ENCODE peak calls at places on chromosomes 2 and 18, in eight cellular contexts. One of them, this sample, is unnamed.

GRCh38 chr2:156083707-156084494 is 248.6 kb downstream of the NR4A2 start:
- DNase-seq in kidney epithelial cell: peak
- DNase-seq in fibroblast of villous mesenchyme: no peak
- DNase-seq in testis: peak
- DNase-seq in fibroblast of mammary gland: peak
- DNase-seq in BJ: no peak
- DNase-seq in GM06990: no peak
- DNase-seq in right atrium auricular region: no peak
- DNase-seq in this sample: peak

GRCh38 chr18:21277578-21277977 is 35.5 kb downstream of the GREB1L start:
- DNase-seq in kidney epithelial cell: no peak
- DNase-seq in fibroblast of villous mesenchyme: no peak
- DNase-seq in testis: no peak
- DNase-seq in fibroblast of mammary gland: no peak
- DNase-seq in BJ: no peak
- DNase-seq in GM06990: no peak
- DNase-seq in right atrium auricular region: no peak
- DNase-seq in this sample: no peak

GRCh38 chr2:158583923-158584322 is 127.2 kb downstream of the PKP4 start:
- DNase-seq in kidney epithelial cell: no peak
- DNase-seq in fibroblast of villous mesenchyme: no peak
- DNase-seq in testis: no peak
- DNase-seq in fibroblast of mammary gland: no peak
- DNase-seq in BJ: no peak
- DNase-seq in GM06990: no peak
- DNase-seq in right atrium auricular region: no peak
- DNase-seq in this sample: no peak

GRCh38 chr18:55781481-55781957 is 193.5 kb upstream of the TCF4 start:
- DNase-seq in kidney epithelial cell: no peak
- DNase-seq in fibroblast of villous mesenchyme: peak
- DNase-seq in testis: peak
- DNase-seq in fibroblast of mammary gland: peak
- DNase-seq in BJ: no peak
- DNase-seq in GM06990: no peak
- DNase-seq in right atrium auricular region: peak
- DNase-seq in this sample: peak

GRCh38 chr18:9001209-9001608 is 101.3 kb upstream of the NDUFV2 start:
- DNase-seq in kidney epithelial cell: no peak
- DNase-seq in fibroblast of villous mesenchyme: no peak
- DNase-seq in testis: no peak
- DNase-seq in fibroblast of mammary gland: no peak
- DNase-seq in BJ: no peak
- DNase-seq in GM06990: no peak
- DNase-seq in right atrium auricular region: no peak
- DNase-seq in this sample: peak

GRCh38 chr2:55056024-55056521 is 5.8 kb upstream of the RTN4 start:
- DNase-seq in kidney epithelial cell: no peak
- DNase-seq in fibroblast of villous mesenchyme: peak
- DNase-seq in testis: no peak
- DNase-seq in fibroblast of mammary gland: peak
- DNase-seq in BJ: no peak
- DNase-seq in GM06990: no peak
- DNase-seq in right atrium auricular region: no peak
- DNase-seq in this sample: no peak

GRCh38 chr2:162731917-162732804 is 106.4 kb downstream of the KCNH7 start:
- DNase-seq in kidney epithelial cell: no peak
- DNase-seq in fibroblast of villous mesenchyme: no peak
- DNase-seq in testis: no peak
- DNase-seq in fibroblast of mammary gland: no peak
- DNase-seq in BJ: no peak
- DNase-seq in GM06990: peak
- DNase-seq in right atrium auricular region: no peak
- DNase-seq in this sample: no peak

GRCh38 chr2:112621792-112622527 is 23.8 kb upstream of the SLC20A1 start:
- DNase-seq in kidney epithelial cell: no peak
- DNase-seq in fibroblast of villous mesenchyme: peak
- DNase-seq in testis: no peak
- DNase-seq in fibroblast of mammary gland: peak
- DNase-seq in BJ: peak
- DNase-seq in GM06990: no peak
- DNase-seq in right atrium auricular region: no peak
- DNase-seq in this sample: peak

GRCh38 chr2:27960237-27960912 is 69.8 kb downstream of the BABAM2 start:
- DNase-seq in kidney epithelial cell: peak
- DNase-seq in fibroblast of villous mesenchyme: peak
- DNase-seq in testis: no peak
- DNase-seq in fibroblast of mammary gland: peak
- DNase-seq in BJ: peak
- DNase-seq in GM06990: no peak
- DNase-seq in right atrium auricular region: no peak
- DNase-seq in this sample: peak

GRCh38 chr18:46010676-46011075 is 43.5 kb upstream of the EPG5 start:
- DNase-seq in kidney epithelial cell: no peak
- DNase-seq in fibroblast of villous mesenchyme: no peak
- DNase-seq in testis: no peak
- DNase-seq in fibroblast of mammary gland: no peak
- DNase-seq in BJ: no peak
- DNase-seq in GM06990: no peak
- DNase-seq in right atrium auricular region: no peak
- DNase-seq in this sample: no peak

GRCh38 chr2:24409700-24410556 is 49.6 kb upstream of the ITSN2 start:
- DNase-seq in kidney epithelial cell: peak
- DNase-seq in fibroblast of villous mesenchyme: peak
- DNase-seq in testis: peak
- DNase-seq in fibroblast of mammary gland: peak
- DNase-seq in BJ: no peak
- DNase-seq in GM06990: peak
- DNase-seq in right atrium auricular region: peak
- DNase-seq in this sample: peak

GRCh38 chr2:15058015-15058414 is 425.5 kb downstream of the LRATD1 start:
- DNase-seq in kidney epithelial cell: no peak
- DNase-seq in fibroblast of villous mesenchyme: no peak
- DNase-seq in testis: no peak
- DNase-seq in fibroblast of mammary gland: peak
- DNase-seq in BJ: no peak
- DNase-seq in GM06990: no peak
- DNase-seq in right atrium auricular region: no peak
- DNase-seq in this sample: no peak
- TF ChIP-seq CTCF in kidney epithelial cell: peak
- TF ChIP-seq CTCF in fibroblast of villous mesenchyme: no peak
- TF ChIP-seq CTCF in testis: no peak
- TF ChIP-seq CTCF in fibroblast of mammary gland: peak
- TF ChIP-seq CTCF in BJ: peak
- TF ChIP-seq CTCF in GM06990: peak
- TF ChIP-seq CTCF in right atrium auricular region: no peak
- TF ChIP-seq CTCF in this sample: peak

GRCh38 chr2:129757915-129758421 is 221.5 kb upstream of the RAB6C start:
- DNase-seq in kidney epithelial cell: no peak
- DNase-seq in fibroblast of villous mesenchyme: no peak
- DNase-seq in testis: no peak
- DNase-seq in fibroblast of mammary gland: no peak
- DNase-seq in BJ: no peak
- DNase-seq in GM06990: no peak
- DNase-seq in right atrium auricular region: no peak
- DNase-seq in this sample: no peak

GRCh38 chr2:129760669-129761068 is 218.8 kb upstream of the RAB6C start:
- DNase-seq in kidney epithelial cell: no peak
- DNase-seq in fibroblast of villous mesenchyme: no peak
- DNase-seq in testis: no peak
- DNase-seq in fibroblast of mammary gland: no peak
- DNase-seq in BJ: no peak
- DNase-seq in GM06990: no peak
- DNase-seq in right atrium auricular region: peak
- DNase-seq in this sample: no peak

GRCh38 chr2:129758461-129759185 is 220.8 kb upstream of the RAB6C start:
- DNase-seq in kidney epithelial cell: no peak
- DNase-seq in fibroblast of villous mesenchyme: no peak
- DNase-seq in testis: peak
- DNase-seq in fibroblast of mammary gland: no peak
- DNase-seq in BJ: no peak
- DNase-seq in GM06990: no peak
- DNase-seq in right atrium auricular region: no peak
- DNase-seq in this sample: no peak

GRCh38 chr2:129757366-129757914 is 222.0 kb upstream of the RAB6C start:
- DNase-seq in kidney epithelial cell: no peak
- DNase-seq in fibroblast of villous mesenchyme: no peak
- DNase-seq in testis: no peak
- DNase-seq in fibroblast of mammary gland: no peak
- DNase-seq in BJ: no peak
- DNase-seq in GM06990: no peak
- DNase-seq in right atrium auricular region: peak
- DNase-seq in this sample: no peak

DNA sequence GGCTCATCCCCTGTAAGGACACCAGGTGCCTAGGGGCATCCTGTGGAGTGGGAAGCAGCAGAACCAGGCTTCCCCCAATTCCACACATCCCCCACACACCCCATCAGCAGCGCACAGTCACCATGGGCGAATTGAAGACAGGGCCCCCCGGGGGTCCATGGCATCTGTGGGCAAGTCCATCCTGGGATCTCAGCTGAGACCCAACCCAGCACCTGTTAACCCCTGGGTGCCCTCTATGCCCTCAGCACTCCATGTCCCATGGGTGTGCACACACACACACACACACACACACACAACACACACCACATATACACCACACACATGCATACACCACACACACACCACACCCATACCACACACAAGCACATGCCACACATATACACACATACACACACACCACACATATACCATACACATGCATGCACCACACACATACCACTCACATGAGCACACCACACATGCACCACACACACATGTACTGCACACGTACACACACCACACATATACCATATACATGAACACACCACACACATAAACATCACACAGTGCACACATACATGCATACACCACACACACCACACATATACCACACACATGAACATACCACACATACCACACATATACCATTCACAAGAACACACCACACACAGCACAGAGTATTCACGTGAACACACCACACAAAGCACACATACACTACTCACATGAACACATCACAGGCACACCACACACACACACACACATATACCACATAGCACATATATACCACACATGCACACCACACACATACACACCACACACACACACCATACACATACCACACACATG is 220.1 kb upstream of the RAB6C start:
- DNase-seq in kidney epithelial cell: no peak
- DNase-seq in fibroblast of villous mesenchyme: no peak
- DNase-seq in testis: no peak
- DNase-seq in fibroblast of mammary gland: no peak
- DNase-seq in BJ: no peak
- DNase-seq in GM06990: no peak
- DNase-seq in right atrium auricular region: peak
- DNase-seq in this sample: no peak
- H3K4me3 ChIP-seq in kidney epithelial cell: no peak
- H3K4me3 ChIP-seq in fibroblast of villous mesenchyme: no peak
- H3K4me3 ChIP-seq in testis: no peak
- H3K4me3 ChIP-seq in fibroblast of mammary gland: no peak
- H3K4me3 ChIP-seq in BJ: no peak
- H3K4me3 ChIP-seq in GM06990: no peak
- H3K4me3 ChIP-seq in right atrium auricular region: no peak
- H3K4me3 ChIP-seq in this sample: no peak

GRCh38 chr2:175181877-175182308 is 383 bp upstream of the ATP5MC3 start:
- DNase-seq in kidney epithelial cell: no peak
- DNase-seq in fibroblast of villous mesenchyme: no peak
- DNase-seq in testis: no peak
- DNase-seq in fibroblast of mammary gland: no peak
- DNase-seq in BJ: no peak
- DNase-seq in GM06990: no peak
- DNase-seq in right atrium auricular region: no peak
- DNase-seq in this sample: no peak

GRCh38 chr2:175183674-175184073 is 2.2 kb upstream of the ATP5MC3 start:
- DNase-seq in kidney epithelial cell: no peak
- DNase-seq in fibroblast of villous mesenchyme: no peak
- DNase-seq in testis: no peak
- DNase-seq in fibroblast of mammary gland: no peak
- DNase-seq in BJ: no peak
- DNase-seq in GM06990: no peak
- DNase-seq in right atrium auricular region: no peak
- DNase-seq in this sample: no peak

DNA sequence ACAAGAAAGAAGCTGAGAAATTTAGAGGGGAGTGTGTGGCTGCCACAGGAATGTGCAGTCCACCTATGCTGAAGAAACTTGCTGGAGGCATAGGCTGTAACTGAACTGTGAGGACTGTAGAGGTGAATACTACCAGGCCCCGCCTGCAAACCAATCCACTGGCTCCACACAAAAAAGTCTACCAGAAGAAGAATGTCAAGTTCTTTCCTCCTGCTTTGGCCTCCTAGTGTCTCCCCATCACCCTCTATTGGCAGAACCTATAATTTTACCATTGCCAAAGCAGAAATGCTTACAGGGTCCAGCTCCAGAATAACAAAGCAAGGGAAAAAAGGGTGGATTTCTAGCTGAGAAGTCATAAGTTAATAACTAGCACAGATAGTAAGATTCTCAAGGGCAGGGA is 5.9 kb upstream of the ATP5MC3 start:
- DNase-seq in kidney epithelial cell: no peak
- DNase-seq in fibroblast of villous mesenchyme: peak
- DNase-seq in testis: no peak
- DNase-seq in fibroblast of mammary gland: peak
- DNase-seq in BJ: no peak
- DNase-seq in GM06990: no peak
- DNase-seq in right atrium auricular region: no peak
- DNase-seq in this sample: peak
- TF ChIP-seq CTCF in kidney epithelial cell: peak
- TF ChIP-seq CTCF in fibroblast of villous mesenchyme: peak
- TF ChIP-seq CTCF in testis: no peak
- TF ChIP-seq CTCF in fibroblast of mammary gland: peak
- TF ChIP-seq CTCF in BJ: peak
- TF ChIP-seq CTCF in GM06990: peak
- TF ChIP-seq CTCF in right atrium auricular region: no peak
- TF ChIP-seq CTCF in this sample: peak

GRCh38 chr2:176138526-176139169 is 9.1 kb downstream of the HOXD8 start:
- DNase-seq in kidney epithelial cell: no peak
- DNase-seq in fibroblast of villous mesenchyme: peak
- DNase-seq in testis: no peak
- DNase-seq in fibroblast of mammary gland: peak
- DNase-seq in BJ: no peak
- DNase-seq in GM06990: no peak
- DNase-seq in right atrium auricular region: no peak
- DNase-seq in this sample: no peak
- H3K4me3 ChIP-seq in kidney epithelial cell: peak
- H3K4me3 ChIP-seq in fibroblast of villous mesenchyme: peak
- H3K4me3 ChIP-seq in testis: peak
- H3K4me3 ChIP-seq in fibroblast of mammary gland: peak
- H3K4me3 ChIP-seq in BJ: no peak
- H3K4me3 ChIP-seq in GM06990: no peak
- H3K4me3 ChIP-seq in right atrium auricular region: no peak
- H3K4me3 ChIP-seq in this sample: peak

DNA sequence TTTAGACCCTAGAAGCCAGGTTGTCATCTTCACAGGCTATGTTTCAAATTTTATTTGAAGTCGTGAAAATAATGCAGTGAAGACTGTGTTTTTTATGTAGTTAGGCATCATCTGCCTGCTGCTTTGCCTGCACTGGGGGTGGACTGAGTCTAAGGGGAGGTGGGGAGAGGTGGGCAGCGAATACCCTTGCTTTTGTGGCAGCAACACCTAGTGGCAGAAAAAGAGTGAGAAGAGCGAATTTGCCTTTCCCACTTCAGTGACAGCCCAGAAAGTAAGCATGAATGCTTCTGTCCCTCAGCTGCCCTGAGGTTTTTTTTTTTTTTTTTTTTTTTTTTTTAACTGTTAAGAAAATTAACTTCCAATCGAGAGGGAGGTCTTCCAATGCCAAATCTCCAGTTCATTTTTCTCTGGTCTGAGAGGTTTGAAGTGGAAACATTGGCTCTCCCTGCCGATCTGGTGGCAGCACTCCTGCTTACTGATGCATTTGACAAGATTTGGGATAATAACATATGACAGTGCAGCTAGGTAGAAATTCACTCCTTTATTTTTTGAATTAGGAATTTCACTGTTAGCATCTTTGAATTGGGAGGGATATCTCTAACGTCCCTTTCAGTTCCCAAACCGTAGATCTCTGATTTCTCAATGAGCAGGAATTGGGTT is 60.3 kb upstream of the LYPD6B start:
- DNase-seq in kidney epithelial cell: no peak
- DNase-seq in fibroblast of villous mesenchyme: no peak
- DNase-seq in testis: no peak
- DNase-seq in fibroblast of mammary gland: no peak
- DNase-seq in BJ: no peak
- DNase-seq in GM06990: no peak
- DNase-seq in right atrium auricular region: no peak
- DNase-seq in this sample: no peak
- TF ChIP-seq CTCF in kidney epithelial cell: peak
- TF ChIP-seq CTCF in fibroblast of villous mesenchyme: no peak
- TF ChIP-seq CTCF in testis: no peak
- TF ChIP-seq CTCF in fibroblast of mammary gland: no peak
- TF ChIP-seq CTCF in BJ: no peak
- TF ChIP-seq CTCF in GM06990: peak
- TF ChIP-seq CTCF in right atrium auricular region: no peak
- TF ChIP-seq CTCF in this sample: no peak